ENCODE peak calls at places on chromosomes 5 and 9, in five cellular contexts. P, Y, T, S and C are unnamed samples.

GRCh38 chr5:107806705-107807104 is 136.0 kb upstream of the EFNA5 start:
- DNase-seq in P (no peak), Y (no peak), T (no peak), S (no peak), C (no peak)

GRCh38 chr5:167634432-167634831 is 657.0 kb upstream of the WWC1 start:
- DNase-seq in P (no peak), Y (no peak), T (no peak), S (no peak), C (no peak)

GRCh38 chr9:81499021-81499454 is 190.3 kb downstream of the TLE1 start:
- DNase-seq in P (no peak), Y (peak; percentile 34), T (no peak), S (no peak), C (no peak)

GRCh38 chr5:58262226-58262625 is 197.7 kb downstream of the PLK2 start:
- DNase-seq in P (no peak), Y (no peak), T (no peak), S (no peak), C (no peak)

GRCh38 chr5:54793612-54794436 is 191.6 kb downstream of the ESM1 start:
- DNase-seq in P (no peak), Y (no peak), T (no peak), S (no peak), C (no peak)

GRCh38 chr9:135268981-135269380 is 181.5 kb downstream of the OLFM1 start:
- DNase-seq in P (no peak), Y (no peak), T (no peak), S (no peak), C (no peak)

GRCh38 chr5:35202319-35203111 is 27.8 kb downstream of the PRLR start:
- DNase-seq in P (no peak), Y (no peak), T (peak; percentile 60), S (peak; percentile 58), C (no peak)

GRCh38 chr5:41869739-41870620 is at the start of gene OXCT1:
- DNase-seq in P (peak; percentile 92), Y (peak; percentile 76), T (peak; percentile 73), S (peak; percentile 84), C (peak; percentile 88)

GRCh38 chr9:10548348-10548747 is 64.5 kb downstream of the PTPRD start:
- DNase-seq in P (no peak), Y (no peak), T (no peak), S (no peak), C (no peak)

GRCh38 chr5:53262348-53262970 is 152.9 kb upstream of the MOCS2 start:
- DNase-seq in P (no peak), Y (no peak), T (no peak), S (no peak), C (no peak)

GRCh38 chr9:104980039-104980654 is 52.2 kb upstream of the ABCA1 start:
- DNase-seq in P (no peak), Y (no peak), T (no peak), S (no peak), C (no peak)

GRCh38 chr5:112876362-112876761 is 15.3 kb downstream of the SRP19 start:
- DNase-seq in P (no peak), Y (no peak), T (no peak), S (no peak), C (no peak)

GRCh38 chr5:35822541-35822940 is 34.1 kb upstream of the IL7R start:
- DNase-seq in P (no peak), Y (no peak), T (no peak), S (no peak), C (no peak)

GRCh38 chr5:3103241-3103855 is 351.9 kb upstream of the IRX2 start:
- DNase-seq in P (no peak), Y (no peak), T (no peak), S (no peak), C (no peak)

GRCh38 chr9:130579738-130580463 is 524 bp downstream of the FUBP3 start:
- DNase-seq in P (no peak), Y (no peak), T (no peak), S (no peak), C (peak; percentile 61)

GRCh38 chr5:172732201-172732865 is 38.7 kb downstream of the DUSP1 start:
- DNase-seq in P (no peak), Y (no peak), T (no peak), S (no peak), C (peak; percentile 64)

GRCh38 chr5:118611332-118611945 is 376.9 kb downstream of the DTWD2 start:
- DNase-seq in P (no peak), Y (no peak), T (no peak), S (no peak), C (no peak)

GRCh38 chr5:122102825-122103224 is 24.8 kb upstream of the LOX start:
- DNase-seq in P (no peak), Y (no peak), T (no peak), S (no peak), C (no peak)

GRCh38 chr9:123311250-123311753 is 42.9 kb upstream of the STRBP start:
- DNase-seq in P (no peak), Y (no peak), T (no peak), S (no peak), C (no peak)

GRCh38 chr9:132824151-132824550 is 53.9 kb downstream of the AK8 start:
- DNase-seq in P (no peak), Y (no peak), T (no peak), S (no peak), C (no peak)

GRCh38 chr9:128251701-128252100 is 24.1 kb downstream of the GOLGA2 start:
- DNase-seq in P (no peak), Y (no peak), T (no peak), S (no peak), C (no peak)

GRCh38 chr9:563200-563599 is 278.3 kb upstream of the DMRT1 start:
- DNase-seq in P (no peak), Y (no peak), T (no peak), S (no peak), C (no peak)

GRCh38 chr9:562330-562729 is 279.2 kb upstream of the DMRT1 start:
- DNase-seq in P (no peak), Y (no peak), T (no peak), S (no peak), C (no peak)

GRCh38 chr9:557601-558201 is 283.8 kb upstream of the DMRT1 start:
- DNase-seq in P (no peak), Y (no peak), T (no peak), S (peak; percentile 78), C (no peak)

GRCh38 chr9:565528-565927 is 276.0 kb upstream of the DMRT1 start:
- DNase-seq in P (no peak), Y (no peak), T (no peak), S (no peak), C (no peak)

DNA sequence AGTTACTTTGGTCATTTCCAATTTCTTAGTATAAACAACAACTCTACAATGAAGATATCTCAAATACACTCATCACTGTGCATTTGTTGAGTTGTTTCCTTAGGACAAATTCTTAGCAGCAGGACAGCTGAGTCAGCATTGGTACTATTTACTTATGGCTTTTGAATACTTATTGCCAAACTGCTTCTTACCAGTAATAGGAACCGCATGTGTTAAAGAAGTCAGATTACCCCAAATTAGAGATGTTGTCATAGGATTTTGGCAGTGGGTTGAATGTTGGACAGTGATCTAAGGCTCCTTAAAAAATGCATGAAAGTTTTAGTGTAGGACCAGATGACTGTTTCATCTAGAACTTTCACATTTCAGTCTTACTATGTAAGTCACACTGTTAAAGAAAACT is 280.1 kb upstream of the DMRT1 start:
- DNase-seq in P (no peak), Y (no peak), T (no peak), S (no peak), C (no peak)
- H3K27me3 ChIP-seq in P (no peaks in the 10 kb centered on the region), Y (no peaks in the 10 kb centered on the region), T (no peaks in the 10 kb centered on the region), S (no peaks in the 10 kb centered on the region), C (no peaks in the 10 kb centered on the region)

GRCh38 chr9:17905356-17906203 is 326.7 kb downstream of the SH3GL2 start:
- DNase-seq in P (no peak), Y (no peak), T (no peak), S (no peak), C (peak; percentile 29)

GRCh38 chr9:17906841-17907779 is 328.2 kb downstream of the SH3GL2 start:
- DNase-seq in P (peak; percentile 50), Y (no peak), T (peak; percentile 19), S (no peak), C (peak; percentile 35)

GRCh38 chr9:17906204-17906840 is 327.5 kb downstream of the SH3GL2 start:
- DNase-seq in P (peak; percentile 60), Y (no peak), T (peak; percentile 19), S (no peak), C (peak; percentile 37)

GRCh38 chr9:17907780-17908513 is 329.1 kb downstream of the SH3GL2 start:
- DNase-seq in P (no peak), Y (no peak), T (no peak), S (no peak), C (no peak)
- H3K27ac ChIP-seq in P (no peak overlapping the region), Y (no peak overlapping the region), T (no peak overlapping the region), S (no peak overlapping the region), C (no peak overlapping the region)

DNA sequence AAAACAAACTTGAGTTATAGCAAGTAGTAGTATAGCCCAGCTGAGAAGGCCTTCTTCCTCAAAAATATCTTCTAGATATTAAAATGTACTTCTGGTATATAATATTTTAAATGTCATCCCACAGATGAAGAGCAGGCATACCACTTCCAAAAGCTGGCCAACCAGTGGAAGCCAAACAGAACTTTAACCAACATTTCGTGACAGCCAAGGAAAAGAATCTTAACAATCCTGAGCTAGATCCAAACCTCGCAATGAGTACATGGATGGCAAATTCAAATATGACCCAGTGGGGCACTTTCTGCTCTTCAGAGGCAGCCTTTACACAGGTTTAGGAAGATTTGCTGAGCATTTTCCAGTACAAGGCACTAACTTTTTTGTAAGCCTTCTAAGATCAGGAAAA is 91.8 kb upstream of the ACO1 start:
- DNase-seq in P (no peak), Y (no peak), T (no peak), S (no peak), C (no peak)
- H3K27me3 ChIP-seq in P (no peaks in the 10 kb centered on the region), Y (no peaks in the 10 kb centered on the region), T (no peaks in the 10 kb centered on the region), S (no peaks in the 10 kb centered on the region), C (peaks cover 27% of the 10 kb centered on the region)

GRCh38 chr9:108786322-108786721 is 69.5 kb downstream of the ACTL7B start:
- DNase-seq in P (no peak), Y (no peak), T (no peak), S (no peak), C (no peak)

GRCh38 chr9:108784128-108784490 is 71.7 kb downstream of the ACTL7B start:
- DNase-seq in P (no peak), Y (no peak), T (no peak), S (no peak), C (no peak)

GRCh38 chr9:108784998-108785397 is 70.8 kb downstream of the ACTL7B start:
- DNase-seq in P (no peak), Y (no peak), T (no peak), S (no peak), C (no peak)

GRCh38 chr9:108780949-108781734 is 74.6 kb downstream of the ACTL7B start:
- DNase-seq in P (no peak), Y (no peak), T (no peak), S (no peak), C (no peak)

DNA sequence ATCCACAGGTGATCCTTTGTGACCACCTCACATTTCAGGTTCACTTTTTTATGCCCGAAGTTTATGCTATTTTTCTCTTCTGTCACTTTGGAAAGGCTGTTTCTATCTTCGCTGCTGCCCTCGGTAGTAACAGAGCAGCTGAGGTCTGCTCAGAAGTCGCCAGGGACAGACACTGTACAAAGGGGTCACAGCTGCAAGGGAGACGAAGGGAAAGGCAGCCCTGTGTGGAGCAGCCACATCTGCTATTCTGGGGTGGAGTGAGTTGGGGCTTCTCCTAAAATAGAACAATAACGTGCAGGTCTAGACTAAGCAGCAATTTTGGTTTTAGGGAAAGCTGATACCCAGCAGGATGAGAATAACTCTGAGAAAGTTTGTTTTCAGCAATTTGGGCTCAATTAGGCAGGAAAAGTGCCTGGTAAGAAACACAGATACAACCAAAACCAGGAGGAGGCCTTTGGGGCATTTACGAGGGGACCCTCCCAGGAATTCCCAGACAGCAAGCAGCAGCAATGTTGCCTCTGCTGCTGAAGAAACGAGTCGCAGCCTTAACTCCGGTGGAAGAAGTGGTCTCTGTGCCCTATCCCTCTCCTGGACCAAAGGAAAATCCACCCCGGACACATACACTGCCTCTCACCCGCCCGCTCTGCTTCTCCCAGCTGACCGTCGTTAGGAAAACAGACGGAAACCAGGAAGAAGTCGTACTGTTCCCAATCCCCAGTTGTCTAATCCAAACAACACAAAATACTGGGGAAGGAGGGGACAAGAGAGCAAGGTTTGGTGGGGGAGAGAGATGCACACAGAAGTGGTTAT is 72.3 kb downstream of the ACTL7B start:
- DNase-seq in P (no peak), Y (no peak), T (no peak), S (no peak), C (no peak)
- H3K27ac ChIP-seq in P (peak overlapping the region; percentile 68), Y (no peak overlapping the region), T (no peak overlapping the region), S (no peak overlapping the region), C (no peak overlapping the region)